ENCODE peak calls at places on chromosomes 1 and 21, in five cellular contexts. C is brain microvascular endothelial cell, R is astrocyte of the hippocampus, Z is transverse colon, P is occipital lobe. O is an unnamed sample.

GRCh38 chr21:31520506-31521163 is 138.9 kb upstream of the SOD1 start:
- DNase-seq in R (peak; percentile 86), P (no peak), Z (no peak), C (peak; percentile 40), O (no peak)

GRCh38 chr21:45357436-45358260 is 47.3 kb upstream of the COL18A1 start:
- DNase-seq in P (no peak), R (no peak), Z (peak; percentile 24), C (no peak), O (no peak)

GRCh38 chr1:235939488-235939775 is 72.7 kb upstream of the LYST start:
- DNase-seq in C (no peak), P (no peak), Z (no peak), R (no peak), O (no peak)

GRCh38 chr1:87957331-87957730 is 628.7 kb downstream of the LMO4 start:
- DNase-seq in C (no peak), P (no peak), Z (no peak), R (no peak), O (no peak)

GRCh38 chr1:44760876-44761275 is 14.5 kb upstream of the RPS8 start:
- DNase-seq in R (no peak), Z (no peak), C (no peak), P (no peak), O (no peak)

GRCh38 chr1:36223996-36224536 is at the start of gene THRAP3:
- DNase-seq in Z (peak; percentile 100), P (peak; percentile 99), C (peak; percentile 99), R (peak; percentile 100), O (peak; percentile 98)

GRCh38 chr1:222171005-222171404 is 376.9 kb downstream of the HHIPL2 start:
- DNase-seq in R (peak; percentile 45), C (peak; percentile 29), Z (no peak), P (no peak), O (peak; percentile 51)

GRCh38 chr1:242431786-242432185 is 92.7 kb downstream of the PLD5 start:
- DNase-seq in P (no peak), C (no peak), R (no peak), Z (no peak), O (no peak)

GRCh38 chr1:248873993-248874671 is 15.2 kb upstream of the ZNF692 start:
- DNase-seq in R (peak; percentile 90), Z (peak; percentile 86), C (peak; percentile 81), P (peak; percentile 75), O (peak; percentile 78)

GRCh38 chr1:111920221-111921024 is 69.0 kb downstream of the KCND3 start:
- DNase-seq in P (peak; percentile 62), C (peak; percentile 6), Z (no peak), R (peak; percentile 81), O (no peak)

O was measured in Kasumi-1.